ENCODE peak calls at places on chromosomes 16 and 17, in four cellular contexts. X is HCT116, Z is K562, L is GM12878. T is an unnamed sample.

GRCh38 chr16:68658258-68658973 is 13.3 kb downstream of the CDH3 start:
- DNase-seq in X (peak; percentile 83), Z (no peak), L (no peak), T (peak; percentile 81)

GRCh38 chr17:19370493-19370960 is 7.8 kb upstream of the MAPK7 start:
- DNase-seq in X (no peak), Z (no peak), L (no peak), T (no peak)

GRCh38 chr17:17377071-17377487 is 73.9 kb downstream of the NT5M start:
- DNase-seq in X (no peak), Z (no peak), L (no peak), T (no peak)

GRCh38 chr16:53812914-53813313 is 109.0 kb downstream of the FTO start:
- DNase-seq in X (no peak), Z (peak; percentile 7), L (no peak), T (no peak)

GRCh38 chr17:35726609-35727460 is 4.6 kb upstream of the RASL10B start:
- DNase-seq in X (no peak), Z (no peak), L (no peak), T (peak; percentile 77)

GRCh38 chr17:62062313-62062712 is 2.8 kb downstream of the MED13 start:
- DNase-seq in X (no peak), Z (no peak), L (no peak), T (no peak)

GRCh38 chr16:10231563-10231962 is 49.3 kb upstream of the GRIN2A start:
- DNase-seq in X (no peak), Z (no peak), L (no peak), T (no peak)

GRCh38 chr17:27466376-27466747 is 10.1 kb downstream of the KSR1 start:
- DNase-seq in X (no peak), Z (no peak), L (no peak), T (no peak)

GRCh38 chr17:29495011-29495410 is 71.8 kb downstream of the ABHD15 start:
- DNase-seq in X (no peak), Z (no peak), L (no peak), T (no peak)

GRCh38 chr16:81567987-81568748 is 123.6 kb downstream of the CMIP start:
- DNase-seq in X (no peak), Z (no peak), L (no peak), T (peak; percentile 69)

GRCh38 chr17:19578545-19578944 is 44.9 kb downstream of the SLC47A1 start:
- DNase-seq in X (no peak), Z (no peak), L (no peak), T (no peak)

GRCh38 chr17:40541060-40541872 is 24.0 kb downstream of the CCR7 start:
- DNase-seq in X (no peak), Z (no peak), L (no peak), T (no peak)

GRCh38 chr16:80846275-80847013 is 42.0 kb upstream of the CDYL2 start:
- DNase-seq in X (no peak), Z (no peak), L (no peak), T (no peak)

GRCh38 chr16:84144301-84144858 is 597 bp downstream of the HSDL1 start:
- DNase-seq in X (no peak), Z (peak; percentile 54), L (no peak), T (peak; percentile 42)

GRCh38 chr16:57576429-57576870 is 34.0 kb downstream of the ADGRG5 start:
- DNase-seq in X (peak; percentile 38), Z (peak; percentile 71), L (peak; percentile 26), T (peak; percentile 74)

GRCh38 chr16:55710466-55710865 is 54.7 kb downstream of the SLC6A2 start:
- DNase-seq in X (no peak), Z (no peak), L (no peak), T (peak; percentile 75)

GRCh38 chr17:29138991-29139682 is 41.1 kb downstream of the MYO18A start:
- DNase-seq in X (no peak), Z (no peak), L (no peak), T (no peak)

GRCh38 chr17:41785876-41786226 is 660 bp downstream of the JUP start:
- DNase-seq in X (no peak), Z (peak; percentile 63), L (no peak), T (no peak)

GRCh38 chr17:61205931-61206330 is 193.7 kb upstream of the TBX2 start:
- DNase-seq in X (no peak), Z (no peak), L (no peak), T (no peak)

GRCh38 chr17:74450925-74451403 is 15.5 kb upstream of the CD300A start:
- DNase-seq in X (no peak), Z (no peak), L (no peak), T (no peak)
- TF ChIP-seq JUND in X (no peak), Z (no peak), L (no peak), T (no peak)

GRCh38 chr17:81371910-81372760 is 23.1 kb upstream of the BAHCC1 start:
- DNase-seq in X (peak; percentile 35), Z (peak; percentile 59), L (no peak), T (peak; percentile 64)
- TF ChIP-seq JUND in X (no peak), Z (no peak), L (no peak), T (no peak)

DNA sequence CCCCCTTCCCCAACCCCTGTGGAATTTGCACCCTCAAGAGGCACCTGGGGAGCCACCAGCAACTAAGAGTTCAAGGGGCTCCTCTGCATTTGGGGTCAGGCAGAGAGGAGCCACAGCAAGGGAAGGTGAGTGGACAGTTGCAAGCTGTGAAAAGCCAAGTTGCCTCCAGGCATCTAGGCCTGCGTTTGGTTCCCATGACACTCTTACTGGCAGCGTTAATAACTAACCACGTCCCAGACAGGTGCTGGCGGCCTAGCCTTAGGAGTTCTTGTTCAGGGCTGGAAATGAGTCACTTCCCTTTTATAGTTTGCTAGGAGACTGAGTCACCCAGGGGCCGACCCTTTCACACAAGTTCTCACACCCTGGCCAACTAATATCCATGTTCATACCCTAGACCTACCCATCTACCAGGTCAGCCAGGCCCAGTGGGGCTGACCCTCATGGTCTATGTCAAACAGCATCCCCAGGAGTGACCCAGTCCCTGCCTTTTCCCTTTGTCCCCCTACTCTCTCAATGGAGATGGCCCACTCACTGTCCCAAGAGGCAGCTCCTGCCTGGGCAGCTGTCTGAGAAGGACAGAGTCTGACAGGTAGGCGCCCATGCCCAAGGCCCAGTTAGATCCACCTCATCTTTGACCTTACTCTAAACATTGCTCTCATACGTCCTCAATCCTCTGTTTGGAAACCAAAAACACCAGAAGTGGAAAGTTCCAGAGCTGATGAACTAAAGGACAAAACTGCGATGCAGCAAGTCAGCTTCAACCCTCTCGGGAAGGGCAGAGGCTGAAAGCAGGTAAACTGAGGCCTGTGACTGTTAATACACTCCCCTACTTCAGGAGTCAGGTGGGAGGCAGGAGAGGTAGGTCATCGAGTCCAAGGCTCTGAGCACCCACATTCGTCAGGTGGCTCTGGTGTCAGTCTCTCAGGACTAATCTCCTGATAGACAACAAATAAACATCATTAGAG is 300.6 kb downstream of the SOX9 start:
- DNase-seq in X (peak; percentile 99), Z (no peak), L (peak; percentile 94), T (no peak)
- TF ChIP-seq JUND in X (peak; percentile 100), Z (no peak), L (peak; percentile 96), T (no peak)

DNA sequence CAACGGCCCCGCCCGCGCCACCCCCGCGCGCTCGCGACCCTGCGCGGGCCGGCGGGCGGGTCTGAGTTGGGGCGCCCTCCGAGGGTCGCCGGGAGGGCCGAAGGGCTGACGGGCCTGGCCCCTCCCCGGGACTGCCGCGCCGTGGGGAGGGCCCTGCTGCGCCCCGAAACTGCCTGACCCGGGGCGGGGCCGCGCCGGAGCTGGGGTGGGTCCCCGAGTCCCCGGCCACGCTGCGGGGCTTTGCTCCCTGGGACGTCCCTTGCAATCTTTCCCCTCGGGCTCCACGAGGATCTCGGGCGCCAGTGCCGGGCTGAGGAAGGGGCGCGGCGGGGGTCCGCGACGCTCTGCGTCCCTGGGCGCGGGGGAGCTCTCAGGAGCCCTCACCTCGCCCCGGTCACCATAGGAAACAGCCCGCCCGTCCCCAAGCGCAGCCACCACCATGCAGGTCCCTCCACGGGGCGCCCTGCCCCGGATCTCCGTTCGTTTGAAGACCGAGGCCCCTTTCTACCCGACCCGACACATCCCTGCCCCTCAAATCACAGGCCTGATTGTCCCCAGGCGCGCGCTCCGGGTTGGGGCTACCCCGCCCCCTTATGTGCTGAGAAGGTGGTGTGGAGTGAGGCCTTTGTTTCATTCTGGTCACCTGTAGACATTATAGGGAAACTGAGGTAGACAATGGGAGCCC is 527 bp upstream of the ACTG1 start:
- DNase-seq in X (no peak), Z (peak; percentile 63), L (no peak), T (peak; percentile 65)
- TF ChIP-seq JUND in X (no peak), Z (no peak), L (no peak), T (no peak)

GRCh38 chr16:30470170-30470512 is 2.4 kb upstream of the ITGAL start:
- DNase-seq in X (no peak), Z (no peak), L (no peak), T (no peak)
- TF ChIP-seq JUND in X (no peak), Z (no peak), L (no peak), T (no peak)